ENCODE peak calls at places on chromosomes 3 and 15, in five cellular contexts. T is SK-N-SH, B is Panc1, J is H1, M is K562. D is an unnamed sample.

GRCh38 chr3:39903253-39903652 is 93.8 kb downstream of the MYRIP start:
- DNase-seq in J (no peak), M (no peak), B (no peak), T (no peak), D (no peak)

GRCh38 chr3:98918586-98918985 is 17.1 kb upstream of the DCBLD2 start:
- DNase-seq in T (no peak), M (no peak), J (no peak), B (no peak), D (no peak)

GRCh38 chr3:114904633-114905032 is 242.5 kb downstream of the ZBTB20 start:
- DNase-seq in M (no peak), B (no peak), T (no peak), J (no peak), D (no peak)

GRCh38 chr15:57667171-57667924 is 39.2 kb upstream of the POLR2M start:
- DNase-seq in J (no peak), B (no peak), M (no peak), T (peak; percentile 42), D (peak; percentile 16)

GRCh38 chr3:71232175-71232679 is 351.3 kb downstream of the FOXP1 start:
- DNase-seq in M (no peak), J (no peak), B (no peak), T (no peak), D (no peak)

GRCh38 chr15:58980351-58980939 is 7.0 kb upstream of the RNF111 start:
- DNase-seq in B (no peak), T (peak; percentile 34), J (no peak), M (no peak), D (peak; percentile 23)

GRCh38 chr3:193096076-193096475 is 144.9 kb upstream of the PLAAT1 start:
- DNase-seq in B (no peak), J (no peak), T (no peak), M (no peak), D (no peak)

GRCh38 chr3:13019243-13019701 is 54.0 kb downstream of the IQSEC1 start:
- DNase-seq in J (peak; percentile 88), M (peak; percentile 81), T (peak; percentile 70), B (no peak), D (no peak)

GRCh38 chr15:90412356-90413194 is 24.5 kb downstream of the IQGAP1 start:
- DNase-seq in T (no peak), B (no peak), M (no peak), J (no peak), D (no peak)

GRCh38 chr3:157098823-157099185 is 61.1 kb downstream of the CCNL1 start:
- DNase-seq in T (no peak), B (no peak), M (no peak), J (no peak), D (no peak)

GRCh38 chr3:118946449-118946848 is 88.2 kb downstream of the IGSF11 start:
- DNase-seq in T (no peak), M (no peak), B (no peak), J (no peak), D (no peak)

GRCh38 chr3:126184465-126185000 is 4.1 kb upstream of the ALDH1L1 start:
- DNase-seq in M (no peak), T (no peak), B (no peak), J (no peak), D (peak; percentile 90)

GRCh38 chr15:99486371-99487336 is 79.1 kb upstream of the MEF2A start:
- DNase-seq in J (no peak), M (no peak), T (peak; percentile 92), B (no peak), D (no peak)

GRCh38 chr3:173553635-173554280 is 156.2 kb downstream of the NLGN1 start:
- DNase-seq in J (no peak), M (peak; percentile 9), B (peak; percentile 15), T (peak; percentile 26), D (peak; percentile 10)

GRCh38 chr3:31802981-31803380 is 178.1 kb downstream of the OSBPL10 start:
- DNase-seq in T (no peak), B (no peak), J (no peak), M (no peak), D (no peak)

GRCh38 chr3:17518189-17519059 is 224.0 kb downstream of the TBC1D5 start:
- DNase-seq in T (no peak), J (peak; percentile 52), M (no peak), B (no peak), D (no peak)

GRCh38 chr3:99868438-99868723 is 50.7 kb downstream of the CMSS1 start:
- DNase-seq in M (peak; percentile 20), B (no peak), T (no peak), J (no peak), D (no peak)

GRCh38 chr3:176584413-176585176 is 612.7 kb downstream of the TBL1XR1 start:
- DNase-seq in B (no peak), J (no peak), T (no peak), M (no peak), D (no peak)

GRCh38 chr15:39918688-39919385 is 1.2 kb downstream of the GPR176 start:
- DNase-seq in M (no peak), B (no peak), J (no peak), T (no peak), D (no peak)

GRCh38 chr3:174524203-174524602 is 334.9 kb upstream of the NAALADL2 start:
- DNase-seq in J (no peak), B (no peak), T (no peak), M (no peak), D (no peak)

GRCh38 chr3:132507657-132508056 is 89.4 kb upstream of the ACKR4 start:
- DNase-seq in M (no peak), J (no peak), B (no peak), T (no peak), D (no peak)

GRCh38 chr15:99100245-99101173 is 4.4 kb upstream of the SYNM start:
- DNase-seq in T (peak; percentile 90), M (peak; percentile 69), J (peak; percentile 93), B (no peak), D (peak; percentile 62)

GRCh38 chr3:125480656-125481374 is 39.2 kb downstream of the SNX4 start:
- DNase-seq in M (no peak), B (no peak), J (no peak), T (no peak), D (no peak)

GRCh38 chr15:89021224-89021623 is 67.0 kb upstream of the ABHD2 start:
- DNase-seq in J (no peak), T (no peak), B (no peak), M (no peak), D (no peak)

GRCh38 chr15:82663186-82663600 is 16.0 kb upstream of the CPEB1 start:
- DNase-seq in T (no peak), J (peak; percentile 90), B (no peak), M (peak; percentile 90), D (peak; percentile 36)

GRCh38 chr3:59607628-59608027 is 557.8 kb upstream of the CFAP20DC start:
- DNase-seq in M (no peak), T (no peak), B (no peak), J (no peak), D (peak; percentile 34)

GRCh38 chr15:90594297-90594696 is 64.6 kb downstream of the CRTC3 start:
- DNase-seq in M (no peak), T (no peak), J (no peak), B (no peak), D (no peak)

GRCh38 chr3:48433472-48434118 is 3.7 kb upstream of the PLXNB1 start:
- DNase-seq in B (no peak), M (no peak), J (no peak), T (no peak), D (peak; percentile 79)

GRCh38 chr3:50503504-50503903 is at the start of gene CACNA2D2:
- DNase-seq in J (peak; percentile 82), B (no peak), T (peak; percentile 96), M (peak; percentile 82), D (no peak)

GRCh38 chr3:117145677-117146076 is 436.1 kb downstream of the TUSC7 start:
- DNase-seq in B (no peak), T (no peak), J (no peak), M (no peak), D (no peak)

GRCh38 chr3:117149577-117149976 is 440.0 kb downstream of the TUSC7 start:
- DNase-seq in T (no peak), J (no peak), M (no peak), B (no peak), D (no peak)

GRCh38 chr3:117141821-117142220 is 432.2 kb downstream of the TUSC7 start:
- DNase-seq in T (no peak), M (no peak), B (no peak), J (no peak), D (no peak)

GRCh38 chr3:117146571-117146970 is 437.0 kb downstream of the TUSC7 start:
- DNase-seq in J (no peak), B (no peak), M (no peak), T (no peak), D (no peak)

GRCh38 chr3:117144832-117145231 is 435.3 kb downstream of the TUSC7 start:
- DNase-seq in T (no peak), J (no peak), B (no peak), M (no peak), D (no peak)
- TF ChIP-seq SIN3A in T (no peak), J (no peak), B (no peak), M (no peak), D (no peak)

DNA sequence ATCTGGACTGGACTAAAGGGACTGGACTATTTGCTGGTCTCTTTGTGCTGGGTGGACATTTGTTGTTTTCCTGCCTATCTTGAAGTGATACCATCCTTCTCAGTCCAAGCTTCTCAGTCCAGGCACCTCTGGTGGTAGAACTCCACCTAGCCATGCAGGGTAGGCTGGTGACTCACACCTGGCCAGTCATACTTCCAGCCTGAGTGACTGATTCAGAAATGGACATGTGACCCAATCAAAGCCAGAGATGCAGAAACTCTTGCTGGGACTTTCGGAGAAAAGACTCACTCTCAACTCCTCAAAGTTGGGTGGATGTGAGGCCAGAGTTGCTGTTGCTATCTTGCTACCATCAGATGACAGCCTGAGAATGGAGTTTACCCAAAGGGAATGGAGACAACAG is 5.6 kb upstream of the ASB14 start:
- DNase-seq in T (no peak), B (peak; percentile 22), M (no peak), J (no peak), D (peak; percentile 5)
- TF ChIP-seq SIN3A in T (no peak), B (no peak), M (no peak), J (no peak), D (no peak)

GRCh38 chr3:5296362-5296761 is 108.9 kb downstream of the EDEM1 start:
- DNase-seq in J (no peak), B (no peak), M (no peak), T (no peak), D (no peak)

GRCh38 chr3:5295191-5295690 is 107.7 kb downstream of the EDEM1 start:
- DNase-seq in T (no peak), J (no peak), B (no peak), M (no peak), D (no peak)

GRCh38 chr3:5299146-5299545 is 111.6 kb downstream of the EDEM1 start:
- DNase-seq in J (no peak), T (no peak), M (no peak), B (no peak), D (no peak)

GRCh38 chr3:5300638-5301037 is 113.1 kb downstream of the EDEM1 start:
- DNase-seq in B (no peak), J (no peak), T (no peak), M (no peak), D (no peak)

DNA sequence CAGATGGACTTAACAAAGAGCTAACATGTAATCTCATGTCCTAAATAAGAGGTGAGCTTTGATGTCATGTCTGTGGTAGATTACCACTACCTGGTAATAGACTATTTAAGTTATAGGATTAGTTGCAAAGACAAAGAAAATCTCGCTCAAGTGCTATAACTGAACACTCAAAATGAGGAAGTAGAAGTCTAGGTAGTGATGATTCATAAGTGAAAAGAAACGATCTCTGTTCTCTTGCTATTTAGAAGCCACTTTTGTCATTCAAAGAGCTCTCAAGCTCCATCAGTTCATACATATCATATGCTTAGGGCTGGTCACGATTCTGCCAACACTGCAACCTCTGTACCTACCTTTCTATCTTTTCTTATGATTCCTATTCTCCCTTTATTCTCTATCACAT is 110.9 kb downstream of the EDEM1 start:
- DNase-seq in M (no peak), J (no peak), B (no peak), T (no peak), D (no peak)
- TF ChIP-seq SIN3A in M (no peak), J (no peak), B (no peak), T (no peak), D (no peak)

GRCh38 chr15:54559405-54560064 is 581.3 kb downstream of the UNC13C start:
- DNase-seq in M (no peak), B (no peak), J (no peak), T (no peak), D (no peak)
- TF ChIP-seq SIN3A in M (no peak), B (no peak), J (no peak), T (no peak), D (no peak)